ENCODE peak calls at places on chromosome X, in four cellular contexts. Q is BJ, Y is neural progenitor cell, T is foreskin fibroblast. F is an unnamed sample.

GRCh38 chrX:46965125-46965758 is 53.0 kb downstream of the JADE3 start:
- DNase-seq in Y (no peak), T (peak), Q (no peak), F (no peak)

GRCh38 chrX:16573781-16574180 is 76.2 kb upstream of the S100G start:
- DNase-seq in T (peak), Y (no peak), Q (no peak), F (no peak)

GRCh38 chrX:140180585-140180984 is 215.3 kb upstream of the CXorf66 start:
- DNase-seq in Q (no peak), Y (no peak), T (peak), F (no peak)

GRCh38 chrX:123884809-123885408 is 25.1 kb downstream of the XIAP start:
- DNase-seq in Q (no peak), Y (peak), T (peak), F (no peak)

GRCh38 chrX:9605484-9605883 is 140.6 kb downstream of the TBL1X start:
- DNase-seq in Q (no peak), T (no peak), Y (no peak), F (no peak)

GRCh38 chrX:39688576-39689373 is 409.0 kb downstream of the BCOR start:
- DNase-seq in T (peak), Q (no peak), Y (peak), F (peak)

GRCh38 chrX:1713296-1713695 is 98.4 kb downstream of the ASMT start:
- DNase-seq in Y (no peak), Q (no peak), T (no peak), F (no peak)

GRCh38 chrX:13334491-13334890 is 14.6 kb upstream of the ATXN3L start:
- DNase-seq in Y (no peak), Q (no peak), T (no peak), F (no peak)

GRCh38 chrX:41733939-41734338 is 10.0 kb downstream of the GPR82 start:
- DNase-seq in Q (no peak), Y (no peak), T (no peak), F (no peak)

GRCh38 chrX:861335-861890 is 230.8 kb downstream of the SHOX start:
- DNase-seq in Q (peak), T (no peak), Y (no peak), F (no peak)

GRCh38 chrX:13215729-13216128 is 104.1 kb downstream of the ATXN3L start:
- DNase-seq in Y (no peak), Q (no peak), T (peak), F (no peak)

GRCh38 chrX:39645059-39645895 is 452.5 kb downstream of the BCOR start:
- DNase-seq in Y (peak), T (peak), Q (no peak), F (peak)

GRCh38 chrX:115896362-115896761 is 274.2 kb upstream of the AGTR2 start:
- DNase-seq in Y (no peak), T (no peak), Q (no peak), F (peak)

GRCh38 chrX:17030580-17031285 is 84.3 kb downstream of the REPS2 start:
- DNase-seq in T (peak), Q (no peak), Y (no peak), F (no peak)

GRCh38 chrX:47112316-47112954 is 32.1 kb downstream of the NDUFB11 start:
- DNase-seq in Q (no peak), T (no peak), Y (no peak), F (peak)

GRCh38 chrX:149648932-149649331 is 17.3 kb upstream of the TMEM185A start:
- DNase-seq in Q (no peak), T (no peak), Y (no peak), F (no peak)

GRCh38 chrX:108299101-108299591 is 139.1 kb downstream of the COL4A6 start:
- DNase-seq in Q (no peak), Y (peak), T (peak), F (no peak)

GRCh38 chrX:20267924-20268701 is 1.4 kb upstream of the RPS6KA3 start:
- DNase-seq in T (peak), Q (no peak), Y (peak), F (peak)

GRCh38 chrX:19515615-19516105 is 352 bp upstream of the MAP3K15 start:
- DNase-seq in Y (no peak), Q (no peak), T (no peak), F (no peak)

GRCh38 chrX:125620715-125621587 is 301.3 kb downstream of the TEX13C start:
- DNase-seq in Q (no peak), T (no peak), Y (no peak), F (no peak)

GRCh38 chrX:42524374-42524773 is 253.6 kb downstream of the PPP1R2C start:
- DNase-seq in T (peak), Q (peak), Y (no peak), F (no peak)

GRCh38 chrX:40132751-40133150 is 35.0 kb upstream of the BCOR start:
- DNase-seq in Q (no peak), T (peak), Y (no peak), F (peak)

GRCh38 chrX:8868906-8869305 is 67.7 kb upstream of the FAM9A start:
- DNase-seq in Q (no peak), Y (no peak), T (peak), F (no peak)

GRCh38 chrX:15863944-15864491 is 9.4 kb upstream of the AP1S2 start:
- DNase-seq in T (no peak), Y (no peak), Q (no peak), F (no peak)

GRCh38 chrX:103175944-103176753 is 38.8 kb upstream of the BEX4 start:
- DNase-seq in Q (no peak), T (peak), Y (peak), F (peak)

GRCh38 chrX:64662876-64663275 is 267.6 kb upstream of the MTMR8 start:
- DNase-seq in Q (no peak), T (no peak), Y (no peak), F (no peak)

GRCh38 chrX:19875051-19875432 is 12.4 kb downstream of the SH3KBP1 start:
- DNase-seq in Q (no peak), T (no peak), Y (no peak), F (no peak)

GRCh38 chrX:38105216-38105725 is 98.9 kb downstream of the SYTL5 start:
- DNase-seq in T (no peak), Q (no peak), Y (no peak), F (no peak)
- H3K4me3 ChIP-seq in T (no peak), Q (no peak), Y (no peak), F (no peak)

GRCh38 chrX:134163836-134164235 is 73.1 kb upstream of the CCDC160 start:
- DNase-seq in T (no peak), Q (no peak), Y (no peak), F (no peak)

GRCh38 chrX:134162032-134162431 is 75.0 kb upstream of the CCDC160 start:
- DNase-seq in Y (no peak), Q (no peak), T (no peak), F (no peak)

GRCh38 chrX:134171661-134172587 is 65.1 kb upstream of the CCDC160 start:
- DNase-seq in T (peak), Y (peak), Q (no peak), F (peak)

GRCh38 chrX:134172588-134173259 is 64.3 kb upstream of the CCDC160 start:
- DNase-seq in Q (no peak), T (peak), Y (peak), F (peak)

GRCh38 chrX:134167804-134168203 is 69.2 kb upstream of the CCDC160 start:
- DNase-seq in Y (no peak), T (no peak), Q (no peak), F (no peak)
- H3K4me3 ChIP-seq in Y (no peak), T (no peak), Q (no peak), F (no peak)

GRCh38 chrX:130118396-130118795 is 8.1 kb upstream of the ELF4 start:
- DNase-seq in T (peak), Q (no peak), Y (no peak), F (no peak)

GRCh38 chrX:130118941-130119640 is 8.8 kb upstream of the ELF4 start:
- DNase-seq in Q (no peak), Y (no peak), T (peak), F (no peak)

GRCh38 chrX:130120321-130120731 is 10.0 kb upstream of the ELF4 start:
- DNase-seq in Y (peak), Q (no peak), T (peak), F (no peak)

GRCh38 chrX:130121505-130121800 is 11.2 kb upstream of the ELF4 start:
- DNase-seq in T (no peak), Y (no peak), Q (no peak), F (no peak)

GRCh38 chrX:130120746-130121504 is 10.6 kb upstream of the ELF4 start:
- DNase-seq in Y (peak), Q (no peak), T (peak), F (peak)
- H3K4me3 ChIP-seq in Y (peak), Q (peak), T (peak), F (peak)

DNA sequence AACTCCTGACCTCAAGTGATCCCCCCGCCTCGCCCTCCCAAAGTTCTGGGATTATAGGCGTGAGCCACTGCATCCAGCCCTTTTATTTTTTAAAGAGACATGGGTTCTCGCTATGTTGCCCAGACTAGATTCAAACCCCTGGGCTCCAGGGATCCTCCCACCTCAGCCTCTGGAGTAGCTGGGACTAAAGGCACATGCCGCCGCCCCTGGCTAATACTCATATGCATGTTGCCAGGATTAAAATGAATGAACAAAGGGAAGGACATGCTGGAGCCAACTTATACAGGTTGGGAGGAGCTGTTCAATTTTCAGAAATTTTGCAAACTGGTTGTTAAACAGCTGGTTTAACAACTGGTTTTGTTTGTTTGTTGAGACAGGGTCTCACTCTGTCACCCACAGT is 1.4 kb upstream of the FTSJ1 start:
- DNase-seq in Y (no peak), T (no peak), Q (no peak), F (no peak)
- H3K4me3 ChIP-seq in Y (no peak), T (no peak), Q (no peak), F (no peak)

GRCh38 chrX:154412468-154412867 is 1.1 kb downstream of the TAFAZZIN start:
- DNase-seq in T (peak), Y (no peak), Q (no peak), F (no peak)

GRCh38 chrX:154411981-154412340 is 622 bp downstream of the TAFAZZIN start:
- DNase-seq in Q (no peak), T (peak), Y (peak), F (peak)

GRCh38 chrX:154411322-154411980 is at the start of gene TAFAZZIN:
- DNase-seq in Y (peak), T (peak), Q (no peak), F (peak)

GRCh38 chrX:154409222-154409871 is at the start of gene DNASE1L1:
- DNase-seq in Q (peak), T (peak), Y (peak), F (peak)

GRCh38 chrX:154408659-154409221 is 314 bp downstream of the DNASE1L1 start:
- DNase-seq in Y (no peak), Q (no peak), T (no peak), F (no peak)
- H3K4me3 ChIP-seq in Y (peak), Q (peak), T (peak), F (peak)

GRCh38 chrX:51332188-51332942 is at the start of gene NUDT10:
- DNase-seq in T (peak), Q (no peak), Y (peak), F (peak)
- H3K4me3 ChIP-seq in T (peak), Q (peak), Y (peak), F (peak)

GRCh38 chrX:136112781-136113180 is 34.6 kb upstream of the FHL1 start:
- DNase-seq in T (no peak), Y (no peak), Q (no peak), F (no peak)

GRCh38 chrX:136112286-136112685 is 35.0 kb upstream of the FHL1 start:
- DNase-seq in Y (no peak), T (no peak), Q (no peak), F (no peak)

GRCh38 chrX:136115909-136116297 is 31.4 kb upstream of the FHL1 start:
- DNase-seq in T (no peak), Y (no peak), Q (no peak), F (no peak)

GRCh38 chrX:136115124-136115908 is 32.0 kb upstream of the FHL1 start:
- DNase-seq in T (peak), Q (no peak), Y (no peak), F (no peak)
- H3K4me3 ChIP-seq in T (no peak), Q (no peak), Y (no peak), F (no peak)

GRCh38 chrX:53116101-53116500 is 22.2 kb downstream of the KANTR start:
- DNase-seq in Q (no peak), T (peak), Y (no peak), F (no peak)
- H3K4me3 ChIP-seq in Q (no peak), T (peak), Y (no peak), F (peak)

F was measured in psoas muscle.